ENCODE peak calls at places on chromosomes 4 and X, in five cellular contexts. W, G, B, U and K are unnamed samples.

GRCh38 chr4:37603070-37603468 is 83.1 kb downstream of the RELL1 start:
- DNase-seq in W (peak), B (peak), U (peak), G (peak), K (peak)

GRCh38 chr4:89305028-89305427 is 2.6 kb downstream of the GPRIN3 start:
- DNase-seq in G (no peak), B (no peak), U (no peak), W (no peak), K (no peak)

GRCh38 chr4:138014664-138015288 is 227.4 kb downstream of the SLC7A11 start:
- DNase-seq in U (no peak), W (no peak), B (no peak), G (no peak), K (no peak)

GRCh38 chrX:18424482-18425198 is 768 bp upstream of the CDKL5 start:
- DNase-seq in U (peak), B (peak), W (no peak), G (peak), K (no peak)

GRCh38 chr4:168153596-168154440 is 61.5 kb downstream of the ANXA10 start:
- DNase-seq in B (peak), U (peak), G (peak), W (peak), K (peak)

GRCh38 chr4:140372607-140373327 is 679 bp upstream of the SCOC start:
- DNase-seq in B (peak), G (no peak), U (peak), W (no peak), K (no peak)

GRCh38 chrX:88425739-88426138 is 321.3 kb upstream of the CPXCR1 start:
- DNase-seq in B (no peak), W (no peak), U (no peak), G (no peak), K (no peak)

GRCh38 chrX:19156223-19156622 is 34.0 kb upstream of the ADGRG2 start:
- DNase-seq in B (no peak), W (no peak), U (no peak), G (no peak), K (no peak)

GRCh38 chrX:116413273-116413672 is 23.1 kb upstream of the SLC6A14 start:
- DNase-seq in B (no peak), G (no peak), U (no peak), W (no peak), K (no peak)

GRCh38 chr4:86730310-86730709 is 118.9 kb downstream of the SLC10A6 start:
- DNase-seq in U (no peak), W (no peak), B (no peak), G (no peak), K (no peak)

GRCh38 chr4:42750831-42751230 is 93.9 kb upstream of the ATP8A1 start:
- DNase-seq in W (no peak), B (no peak), U (no peak), G (no peak), K (no peak)

GRCh38 chrX:2371026-2371778 is 129.6 kb downstream of the DHRSX start:
- DNase-seq in W (no peak), U (peak), B (no peak), G (no peak), K (no peak)

GRCh38 chrX:17584248-17584681 is 153.0 kb upstream of the SCML1 start:
- DNase-seq in B (no peak), G (no peak), U (peak), W (no peak), K (no peak)

GRCh38 chr4:176149680-176150079 is 45.7 kb downstream of the SPATA4 start:
- DNase-seq in U (no peak), W (no peak), B (no peak), G (no peak), K (no peak)

GRCh38 chrX:2690856-2691542 is at the start of gene CD99:
- DNase-seq in W (peak), G (peak), B (peak), U (peak), K (peak)

GRCh38 chrX:24448762-24449161 is 16.3 kb upstream of the PDK3 start:
- DNase-seq in B (no peak), W (no peak), G (no peak), U (no peak), K (no peak)

GRCh38 chr4:73087871-73088270 is 18.4 kb upstream of the COX18 start:
- DNase-seq in U (no peak), G (no peak), B (no peak), W (no peak), K (no peak)

GRCh38 chr4:25908491-25908901 is 5.5 kb upstream of the SMIM20 start:
- DNase-seq in W (no peak), B (no peak), U (peak), G (no peak), K (no peak)

GRCh38 chr4:7769936-7770674 is 169.6 kb downstream of the AFAP1 start:
- DNase-seq in G (no peak), W (peak), B (no peak), U (peak), K (no peak)

GRCh38 chr4:154958121-154958520 is 177.0 kb downstream of the RBM46 start:
- DNase-seq in B (no peak), G (no peak), W (no peak), U (no peak), K (no peak)

GRCh38 chr4:1855334-1856070 is 454 bp downstream of the LETM1 start:
- DNase-seq in W (peak), G (peak), U (no peak), B (peak), K (no peak)

GRCh38 chr4:137755033-137755471 is 222.8 kb upstream of the PCDH18 start:
- DNase-seq in W (no peak), B (no peak), U (peak), G (no peak), K (no peak)

GRCh38 chr4:17142232-17142711 is 243.8 kb upstream of the LDB2 start:
- DNase-seq in U (peak), G (no peak), B (no peak), W (no peak), K (no peak)

GRCh38 chr4:164931551-164932324 is 45.7 kb downstream of the TRIM61 start:
- DNase-seq in G (no peak), U (no peak), B (no peak), W (no peak), K (no peak)

GRCh38 chr4:164930647-164931046 is 46.8 kb downstream of the TRIM61 start:
- DNase-seq in U (no peak), W (no peak), G (no peak), B (no peak), K (no peak)

GRCh38 chr4:164933244-164933643 is 44.2 kb downstream of the TRIM61 start:
- DNase-seq in U (no peak), B (no peak), G (no peak), W (no peak), K (no peak)

GRCh38 chr4:164937576-164938270 is 39.7 kb downstream of the TRIM61 start:
- DNase-seq in G (no peak), U (peak), B (no peak), W (no peak), K (no peak)

GRCh38 chr4:164935363-164935762 is 42.1 kb downstream of the TRIM61 start:
- DNase-seq in B (no peak), W (no peak), G (no peak), U (no peak), K (no peak)
- TF ChIP-seq CTCF in B (no peak), W (no peak), G (no peak), U (no peak), K (no peak)

GRCh38 chrX:28802625-28803024 is 215.4 kb downstream of the IL1RAPL1 start:
- DNase-seq in U (peak), G (no peak), B (no peak), W (no peak), K (no peak)
- TF ChIP-seq CTCF in U (peak), G (no peak), B (no peak), W (no peak), K (no peak)

GRCh38 chrX:56802921-56803848 is 74.1 kb downstream of the NBDY start:
- DNase-seq in W (peak), U (peak), B (peak), G (no peak), K (no peak)
- TF ChIP-seq CTCF in W (peak), U (peak), B (peak), G (peak), K (peak)

GRCh38 chr4:158769175-158769831 is 477 bp downstream of the FNIP2 start:
- DNase-seq in W (peak), B (peak), U (no peak), G (peak), K (peak)
- TF ChIP-seq CTCF in W (no peak), B (no peak), U (no peak), G (no peak), K (no peak)

GRCh38 chrX:52576946-52577345 is 60.1 kb upstream of the XAGE1B start:
- DNase-seq in B (no peak), U (no peak), W (no peak), G (no peak), K (no peak)
- TF ChIP-seq CTCF in B (no peak), U (no peak), W (no peak), G (no peak), K (no peak)

GRCh38 chr4:158208931-158209640 is 1.2 kb upstream of the TMEM144 start:
- DNase-seq in G (no peak), U (peak), W (no peak), B (no peak), K (no peak)

GRCh38 chr4:158211288-158211687 is 1.0 kb downstream of the TMEM144 start:
- DNase-seq in B (peak), W (no peak), G (no peak), U (no peak), K (no peak)

GRCh38 chr4:158209825-158210807 is at the start of gene TMEM144:
- DNase-seq in U (peak), W (peak), B (peak), G (peak), K (peak)
- TF ChIP-seq CTCF in U (peak), W (peak), B (no peak), G (peak), K (no peak)

DNA sequence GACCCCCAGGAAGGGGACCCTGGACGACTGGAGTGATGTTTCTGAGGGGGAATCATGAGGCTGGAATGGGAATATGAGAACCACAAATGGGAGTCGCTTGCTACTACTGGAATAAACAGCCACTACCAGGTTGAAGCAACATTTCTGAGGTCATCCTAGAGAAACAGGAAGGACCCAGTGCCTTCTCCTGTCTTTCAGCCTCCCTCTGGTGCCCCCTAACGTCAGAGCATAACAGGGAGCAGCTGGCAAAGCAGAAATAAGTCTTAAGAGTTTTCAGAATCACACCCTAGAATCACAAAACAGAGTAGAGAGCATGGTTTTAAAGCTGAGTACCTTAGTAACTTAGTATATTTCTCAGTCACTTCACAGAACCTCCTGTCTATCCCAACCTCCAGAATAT is 347.8 kb upstream of the PITX2 start:
- DNase-seq in G (no peak), W (no peak), B (peak), U (peak), K (no peak)
- TF ChIP-seq CTCF in G (peak), W (peak), B (no peak), U (peak), K (no peak)

DNA sequence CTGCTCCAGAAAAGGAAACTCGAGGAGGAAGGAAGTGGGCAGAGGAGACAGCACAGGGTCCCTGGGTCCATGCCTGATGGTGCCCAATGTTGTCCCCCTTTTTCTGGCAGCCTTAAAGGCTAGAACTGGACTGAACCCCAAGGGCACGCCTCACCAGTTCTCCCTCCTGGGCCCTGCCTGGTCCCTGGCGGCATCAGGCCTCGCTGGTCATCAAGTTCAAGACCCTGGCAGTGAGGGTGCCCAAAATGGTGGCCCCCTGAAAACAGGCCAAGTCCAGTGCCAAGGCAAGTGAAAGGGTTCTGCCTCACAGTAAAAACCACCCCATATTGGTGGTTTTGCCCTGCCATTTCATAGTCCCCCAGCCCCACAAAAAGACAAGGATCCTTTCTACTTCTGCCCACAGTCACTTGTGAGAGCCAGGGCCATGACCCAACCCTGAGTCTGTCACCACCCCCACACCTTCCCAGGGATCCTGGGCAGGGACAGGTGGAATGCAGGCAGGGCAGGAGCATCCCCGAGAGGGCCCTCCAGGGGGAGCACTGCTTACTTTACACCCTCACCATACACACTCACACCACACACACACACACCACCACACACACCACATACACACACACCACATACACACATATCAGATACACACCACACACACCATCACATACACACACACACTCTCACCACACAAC is 107.6 kb downstream of the DCTD start:
- DNase-seq in W (no peak), G (no peak), U (no peak), B (no peak), K (no peak)
- TF ChIP-seq CTCF in W (no peak), G (no peak), U (no peak), B (no peak), K (peak)

GRCh38 chrX:74423289-74423985 is 2.1 kb downstream of the SLC16A2 start:
- DNase-seq in B (no peak), U (no peak), G (no peak), W (no peak), K (no peak)
- TF ChIP-seq CTCF in B (no peak), U (no peak), G (no peak), W (no peak), K (no peak)

GRCh38 chr4:40043786-40044185 is 12.9 kb upstream of the N4BP2 start:
- DNase-seq in B (no peak), U (no peak), W (no peak), G (no peak), K (no peak)

GRCh38 chr4:40040908-40041307 is 15.7 kb upstream of the N4BP2 start:
- DNase-seq in U (peak), G (no peak), W (no peak), B (no peak), K (no peak)

GRCh38 chr4:40046311-40046980 is 10.2 kb upstream of the N4BP2 start:
- DNase-seq in U (peak), B (no peak), G (peak), W (no peak), K (no peak)
- TF ChIP-seq CTCF in U (no peak), B (no peak), G (no peak), W (no peak), K (no peak)